ENCODE peak calls at places on chromosomes 13 and 19, in seven cellular contexts. One of them, this sample, is unnamed.

GRCh38 chr19:18946918-18947317 is 5.9 kb upstream of the HOMER3 start:
- DNase-seq in GM12878: no peak
- DNase-seq in NT2/D1: no peak
- DNase-seq in HCT116: no peak
- DNase-seq in H1: no peak
- DNase-seq in HepG2: no peak
- DNase-seq in SK-N-SH: no peak
- DNase-seq in this sample: no peak

GRCh38 chr19:46482645-46483044 is 11.3 kb upstream of the PNMA8A start:
- DNase-seq in GM12878: no peak
- DNase-seq in NT2/D1: no peak
- DNase-seq in HCT116: no peak
- DNase-seq in H1: no peak
- DNase-seq in HepG2: no peak
- DNase-seq in SK-N-SH: no peak
- DNase-seq in this sample: no peak

GRCh38 chr19:48552406-48553322 is 692 bp downstream of the SULT2B1 start:
- DNase-seq in GM12878: no peak
- DNase-seq in NT2/D1: no peak
- DNase-seq in HCT116: no peak
- DNase-seq in H1: no peak
- DNase-seq in HepG2: no peak
- DNase-seq in SK-N-SH: no peak
- DNase-seq in this sample: no peak

GRCh38 chr13:109309625-109310363 is 476.6 kb downstream of the IRS2 start:
- DNase-seq in GM12878: no peak
- DNase-seq in NT2/D1: no peak
- DNase-seq in HCT116: no peak
- DNase-seq in H1: no peak
- DNase-seq in HepG2: peak
- DNase-seq in SK-N-SH: no peak
- DNase-seq in this sample: no peak

GRCh38 chr19:49690073-49690655 is 752 bp upstream of the CPT1C start:
- DNase-seq in GM12878: no peak
- DNase-seq in NT2/D1: no peak
- DNase-seq in HCT116: no peak
- DNase-seq in H1: no peak
- DNase-seq in HepG2: no peak
- DNase-seq in SK-N-SH: no peak
- DNase-seq in this sample: no peak

GRCh38 chr13:26946675-26947342 is 186.2 kb upstream of the GPR12 start:
- DNase-seq in GM12878: peak
- DNase-seq in NT2/D1: peak
- DNase-seq in HCT116: peak
- DNase-seq in H1: no peak
- DNase-seq in HepG2: peak
- DNase-seq in SK-N-SH: peak
- DNase-seq in this sample: peak

GRCh38 chr13:23557733-23558132 is 12.5 kb upstream of the TNFRSF19 start:
- DNase-seq in GM12878: no peak
- DNase-seq in NT2/D1: no peak
- DNase-seq in HCT116: no peak
- DNase-seq in H1: no peak
- DNase-seq in HepG2: no peak
- DNase-seq in SK-N-SH: no peak
- DNase-seq in this sample: no peak

GRCh38 chr19:49119411-49120324 is at the start of gene PPFIA3:
- DNase-seq in GM12878: no peak
- DNase-seq in NT2/D1: no peak
- DNase-seq in HCT116: no peak
- DNase-seq in H1: peak
- DNase-seq in HepG2: no peak
- DNase-seq in SK-N-SH: peak
- DNase-seq in this sample: peak

GRCh38 chr19:46413262-46414031 is at the start of gene CCDC8:
- DNase-seq in GM12878: no peak
- DNase-seq in NT2/D1: peak
- DNase-seq in HCT116: no peak
- DNase-seq in H1: peak
- DNase-seq in HepG2: no peak
- DNase-seq in SK-N-SH: no peak
- DNase-seq in this sample: peak

GRCh38 chr19:51339313-51339686 is 2.6 kb downstream of the VSIG10L start:
- DNase-seq in GM12878: no peak
- DNase-seq in NT2/D1: peak
- DNase-seq in HCT116: no peak
- DNase-seq in H1: no peak
- DNase-seq in HepG2: no peak
- DNase-seq in SK-N-SH: no peak
- DNase-seq in this sample: peak

GRCh38 chr19:28329429-28329828 is 883.5 kb downstream of the UQCRFS1 start:
- DNase-seq in GM12878: no peak
- DNase-seq in NT2/D1: no peak
- DNase-seq in HCT116: no peak
- DNase-seq in H1: no peak
- DNase-seq in HepG2: no peak
- DNase-seq in SK-N-SH: no peak
- DNase-seq in this sample: no peak

GRCh38 chr13:41145136-41145908 is 12.7 kb upstream of the KBTBD6 start:
- DNase-seq in GM12878: no peak
- DNase-seq in NT2/D1: no peak
- DNase-seq in HCT116: no peak
- DNase-seq in H1: no peak
- DNase-seq in HepG2: no peak
- DNase-seq in SK-N-SH: no peak
- DNase-seq in this sample: no peak

GRCh38 chr19:51904331-51905165 is at the start of gene ZNF649:
- DNase-seq in GM12878: peak
- DNase-seq in NT2/D1: peak
- DNase-seq in HCT116: peak
- DNase-seq in H1: peak
- DNase-seq in HepG2: peak
- DNase-seq in SK-N-SH: peak
- DNase-seq in this sample: peak

GRCh38 chr13:99501952-99502310 is 659 bp downstream of the TM9SF2 start:
- DNase-seq in GM12878: no peak
- DNase-seq in NT2/D1: no peak
- DNase-seq in HCT116: no peak
- DNase-seq in H1: no peak
- DNase-seq in HepG2: no peak
- DNase-seq in SK-N-SH: no peak
- DNase-seq in this sample: no peak

GRCh38 chr19:16252459-16253205 is 54.9 kb downstream of the AP1M1 start:
- DNase-seq in GM12878: peak
- DNase-seq in NT2/D1: no peak
- DNase-seq in HCT116: no peak
- DNase-seq in H1: no peak
- DNase-seq in HepG2: no peak
- DNase-seq in SK-N-SH: peak
- DNase-seq in this sample: no peak

GRCh38 chr13:51679616-51680015 is 95.4 kb downstream of the WDFY2 start:
- DNase-seq in GM12878: no peak
- DNase-seq in NT2/D1: no peak
- DNase-seq in HCT116: no peak
- DNase-seq in H1: no peak
- DNase-seq in HepG2: no peak
- DNase-seq in SK-N-SH: no peak
- DNase-seq in this sample: no peak

GRCh38 chr19:3576696-3577443 is 4.1 kb downstream of the HMG20B start:
- DNase-seq in GM12878: no peak
- DNase-seq in NT2/D1: no peak
- DNase-seq in HCT116: no peak
- DNase-seq in H1: peak
- DNase-seq in HepG2: no peak
- DNase-seq in SK-N-SH: peak
- DNase-seq in this sample: peak

GRCh38 chr19:58097783-58098681 is at the start of gene ZSCAN18:
- DNase-seq in GM12878: peak
- DNase-seq in NT2/D1: peak
- DNase-seq in HCT116: no peak
- DNase-seq in H1: peak
- DNase-seq in HepG2: no peak
- DNase-seq in SK-N-SH: peak
- DNase-seq in this sample: peak

GRCh38 chr13:64755961-64756360 is 2474.2 kb downstream of the PCDH9 start:
- DNase-seq in GM12878: no peak
- DNase-seq in NT2/D1: no peak
- DNase-seq in HCT116: no peak
- DNase-seq in H1: no peak
- DNase-seq in HepG2: no peak
- DNase-seq in SK-N-SH: no peak
- DNase-seq in this sample: no peak

GRCh38 chr19:35060160-35060855 is 18.8 kb downstream of the HPN start:
- DNase-seq in GM12878: no peak
- DNase-seq in NT2/D1: no peak
- DNase-seq in HCT116: no peak
- DNase-seq in H1: no peak
- DNase-seq in HepG2: no peak
- DNase-seq in SK-N-SH: no peak
- DNase-seq in this sample: no peak

GRCh38 chr13:46756977-46757376 is 40.0 kb downstream of the ESD start:
- DNase-seq in GM12878: no peak
- DNase-seq in NT2/D1: no peak
- DNase-seq in HCT116: no peak
- DNase-seq in H1: no peak
- DNase-seq in HepG2: no peak
- DNase-seq in SK-N-SH: no peak
- DNase-seq in this sample: no peak
- TF ChIP-seq YY1 in GM12878: no peak
- TF ChIP-seq YY1 in NT2/D1: no peak
- TF ChIP-seq YY1 in HCT116: no peak
- TF ChIP-seq YY1 in H1: no peak
- TF ChIP-seq YY1 in HepG2: no peak
- TF ChIP-seq YY1 in SK-N-SH: no peak
- TF ChIP-seq YY1 in this sample: no peak

DNA sequence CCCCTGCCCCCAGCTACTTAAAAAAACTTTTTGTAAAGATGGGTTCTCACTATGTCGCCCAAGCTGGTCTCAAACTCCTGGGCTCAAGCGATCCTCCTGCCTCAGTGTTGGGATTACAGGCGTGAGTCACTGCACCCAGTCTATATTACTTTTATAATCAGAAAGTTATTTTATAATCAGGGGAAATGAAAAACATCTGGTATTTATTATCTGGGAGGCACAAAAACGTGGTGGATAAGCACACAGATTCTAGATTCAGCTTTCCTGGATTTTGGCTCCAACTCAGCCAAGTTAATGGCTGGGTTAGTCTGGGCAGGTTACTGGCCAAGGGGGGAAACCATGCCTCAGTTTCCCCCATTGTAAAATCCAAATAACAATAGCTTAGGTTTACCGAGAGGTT is 24.7 kb downstream of the KEAP1 start:
- DNase-seq in GM12878: no peak
- DNase-seq in NT2/D1: no peak
- DNase-seq in HCT116: no peak
- DNase-seq in H1: no peak
- DNase-seq in HepG2: no peak
- DNase-seq in SK-N-SH: peak
- DNase-seq in this sample: no peak
- TF ChIP-seq YY1 in GM12878: no peak
- TF ChIP-seq YY1 in NT2/D1: no peak
- TF ChIP-seq YY1 in HCT116: no peak
- TF ChIP-seq YY1 in H1: no peak
- TF ChIP-seq YY1 in HepG2: no peak
- TF ChIP-seq YY1 in SK-N-SH: no peak
- TF ChIP-seq YY1 in this sample: no peak

DNA sequence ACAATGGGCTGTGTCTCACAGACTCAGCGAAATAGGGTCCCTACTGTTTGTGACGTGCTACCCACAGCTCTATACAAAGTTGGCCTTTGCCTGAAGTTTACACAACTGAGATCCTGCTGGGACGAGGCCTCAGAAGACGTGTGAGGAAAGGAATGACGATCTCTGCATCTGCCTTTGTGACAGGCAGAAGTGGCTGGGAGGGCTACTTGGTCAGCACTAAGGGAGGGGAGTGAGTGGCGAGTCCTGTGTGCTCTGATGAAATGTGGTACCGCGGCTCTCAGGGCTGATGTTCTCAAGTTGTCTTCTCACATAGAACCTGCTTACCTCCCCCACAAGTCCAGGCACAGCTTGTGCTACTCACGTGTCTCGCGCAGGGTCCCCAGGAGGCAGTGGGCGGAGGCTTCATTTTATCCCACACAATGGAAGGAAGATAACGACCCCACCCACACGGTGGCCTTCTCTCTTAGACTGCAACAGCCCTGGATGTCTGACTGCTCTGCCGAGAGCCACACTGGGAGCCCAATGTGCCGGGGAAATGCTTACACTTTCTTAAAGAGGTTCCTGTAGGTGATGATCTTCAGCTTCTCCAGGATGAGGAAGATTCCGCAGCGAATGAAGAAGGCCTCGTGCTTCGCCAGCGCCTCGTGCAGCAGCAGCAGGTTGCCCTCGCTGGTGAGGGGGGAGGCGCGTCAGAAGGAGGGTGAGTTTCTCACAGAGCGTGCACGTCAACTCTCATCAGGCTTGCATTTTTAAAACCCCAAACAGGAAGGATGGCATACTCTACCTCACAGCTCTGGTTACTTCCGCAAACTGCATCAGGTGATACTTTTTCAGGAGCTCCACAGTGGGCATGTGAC is 21.2 kb downstream of the PROZ start:
- DNase-seq in GM12878: no peak
- DNase-seq in NT2/D1: peak
- DNase-seq in HCT116: no peak
- DNase-seq in H1: no peak
- DNase-seq in HepG2: no peak
- DNase-seq in SK-N-SH: no peak
- DNase-seq in this sample: peak
- TF ChIP-seq YY1 in GM12878: no peak
- TF ChIP-seq YY1 in NT2/D1: no peak
- TF ChIP-seq YY1 in HCT116: no peak
- TF ChIP-seq YY1 in H1: no peak
- TF ChIP-seq YY1 in HepG2: no peak
- TF ChIP-seq YY1 in SK-N-SH: no peak
- TF ChIP-seq YY1 in this sample: no peak

DNA sequence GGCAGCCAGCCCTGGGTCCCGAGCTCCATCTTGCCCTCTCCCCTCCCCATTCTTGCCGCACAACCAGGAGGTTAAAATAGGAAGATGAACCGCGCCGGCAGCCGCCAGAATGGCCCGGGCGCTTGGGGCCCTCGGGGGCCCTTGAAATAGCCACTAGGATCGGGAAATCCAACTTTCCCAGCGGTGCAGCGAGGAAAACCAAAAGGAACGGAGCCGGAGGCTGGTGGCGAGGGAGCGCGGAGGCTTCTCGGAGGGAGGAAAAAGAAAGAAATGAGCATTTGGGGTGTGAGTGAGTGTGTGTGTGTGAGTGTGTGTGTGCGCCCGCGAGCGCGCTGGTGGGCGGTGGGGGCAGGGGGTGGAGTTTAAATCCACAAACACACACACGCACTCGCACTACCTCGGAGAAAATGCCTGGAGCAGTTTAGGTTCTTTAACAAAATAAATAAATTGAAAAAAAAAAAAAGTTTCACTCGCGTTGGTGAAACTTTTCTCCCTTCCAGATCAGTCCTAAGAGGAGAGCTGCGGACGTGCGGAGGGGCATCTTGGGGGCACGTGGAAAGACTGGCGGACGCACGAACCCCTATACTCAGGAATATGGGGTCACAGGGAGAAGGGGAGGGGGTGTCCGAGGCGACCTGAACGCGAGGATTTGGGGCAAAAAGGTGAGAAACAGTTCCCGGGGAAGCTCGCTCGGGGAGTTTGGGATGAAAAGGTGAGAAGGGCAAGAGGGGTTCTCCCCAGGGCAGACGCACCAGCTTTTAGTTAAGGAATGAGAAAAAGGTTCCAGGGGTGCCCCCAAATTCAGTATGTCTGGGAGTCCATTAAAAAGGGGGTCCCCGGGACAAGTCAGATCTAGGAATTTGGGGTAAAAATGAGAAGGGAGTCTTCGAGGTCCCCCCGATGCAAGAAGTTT is 1.3 kb downstream of the RFX2 start:
- DNase-seq in GM12878: no peak
- DNase-seq in NT2/D1: no peak
- DNase-seq in HCT116: no peak
- DNase-seq in H1: peak
- DNase-seq in HepG2: no peak
- DNase-seq in SK-N-SH: peak
- DNase-seq in this sample: peak
- TF ChIP-seq YY1 in GM12878: no peak
- TF ChIP-seq YY1 in NT2/D1: no peak
- TF ChIP-seq YY1 in HCT116: no peak
- TF ChIP-seq YY1 in H1: no peak
- TF ChIP-seq YY1 in HepG2: no peak
- TF ChIP-seq YY1 in SK-N-SH: peak
- TF ChIP-seq YY1 in this sample: no peak